ENCODE peak calls at places on chromosome 6, in nine cellular contexts. U is OCI-LY7, B is neural progenitor cell, C is SK-N-SH, A is MM.1S, L is GM23248, H is HCT116, J is GM23338, P is PC-3. S is an unnamed sample. For H3K79me2, the result is how much of the 10 kb centered on the place peaks cover.

GRCh38 chr6:143843689-143844405 is 709 bp downstream of the LTV1 start:
- DNase-seq in U (peak), B (peak), C (peak), A (no peak), L (peak), H (no peak), J (no peak), P (no peak), S (peak)

GRCh38 chr6:108966855-108967755 is 118.9 kb downstream of the ARMC2 start:
- DNase-seq in U (no peak), B (peak), C (peak), A (no peak), L (peak), H (peak), J (peak), P (peak), S (peak)

GRCh38 chr6:164532546-164533362 is 776.7 kb downstream of the C6orf118 start:
- DNase-seq in U (no peak), B (peak), C (peak), A (no peak), L (no peak), H (no peak), J (peak), P (no peak), S (no peak)

GRCh38 chr6:40717411-40718057 is 130.4 kb upstream of the LRFN2 start:
- DNase-seq in U (no peak), B (no peak), C (no peak), A (no peak), L (no peak), H (no peak), J (no peak), P (no peak), S (no peak)

GRCh38 chr6:140485740-140486467 is 1111.5 kb upstream of the CITED2 start:
- DNase-seq in U (no peak), B (no peak), C (no peak), A (no peak), L (peak), H (peak), J (no peak), P (peak), S (peak)

GRCh38 chr6:130906736-130907381 is 79.7 kb downstream of the SMLR1 start:
- DNase-seq in U (no peak), B (no peak), C (no peak), A (no peak), L (peak), H (no peak), J (no peak), P (no peak), S (no peak)

GRCh38 chr6:127471379-127472255 is 12.4 kb upstream of the KIAA0408 start:
- DNase-seq in U (no peak), B (no peak), C (no peak), A (no peak), L (peak), H (no peak), J (no peak), P (peak), S (no peak)

GRCh38 chr6:63999613-64000012 is 364.0 kb downstream of the PHF3 start:
- DNase-seq in U (no peak), B (no peak), C (no peak), A (no peak), L (no peak), H (no peak), J (no peak), P (no peak), S (no peak)

GRCh38 chr6:97187951-97188350 is 95.1 kb downstream of the MMS22L start:
- DNase-seq in U (no peak), B (no peak), C (no peak), A (no peak), L (no peak), H (no peak), J (no peak), P (no peak), S (no peak)

GRCh38 chr6:28802417-28803336 is 121.1 kb downstream of the TRIM27 start:
- DNase-seq in U (no peak), B (no peak), C (no peak), A (peak), L (peak), H (peak), J (peak), P (peak), S (no peak)

GRCh38 chr6:62519574-62519973 is 233.5 kb upstream of the KHDRBS2 start:
- DNase-seq in U (no peak), B (no peak), C (no peak), A (no peak), L (no peak), H (no peak), J (no peak), P (no peak), S (no peak)

GRCh38 chr6:7165002-7165735 is 57.4 kb downstream of the RREB1 start:
- DNase-seq in U (no peak), B (no peak), C (no peak), A (no peak), L (no peak), H (no peak), J (no peak), P (no peak), S (peak)

GRCh38 chr6:34462561-34462971 is 3.3 kb upstream of the PACSIN1 start:
- DNase-seq in U (no peak), B (peak), C (peak), A (no peak), L (peak), H (peak), J (peak), P (peak), S (peak)

GRCh38 chr6:52663120-52663934 is 7.6 kb upstream of the TMEM14A start:
- DNase-seq in U (peak), B (peak), C (peak), A (peak), L (peak), H (peak), J (peak), P (peak), S (peak)

GRCh38 chr6:13462380-13463326 is 24.7 kb downstream of the GFOD1 start:
- DNase-seq in U (peak), B (peak), C (no peak), A (no peak), L (peak), H (no peak), J (peak), P (no peak), S (no peak)

GRCh38 chr6:90569223-90569622 is 17.6 kb downstream of the MAP3K7 start:
- DNase-seq in U (no peak), B (no peak), C (no peak), A (no peak), L (no peak), H (no peak), J (no peak), P (no peak), S (no peak)

GRCh38 chr6:134080171-134080795 is 27.9 kb upstream of the SLC2A12 start:
- DNase-seq in U (no peak), B (no peak), C (no peak), A (peak), L (no peak), H (no peak), J (peak), P (peak), S (no peak)

GRCh38 chr6:3742426-3743344 is 8.8 kb downstream of the PXDC1 start:
- DNase-seq in U (peak), B (peak), C (peak), A (peak), L (peak), H (peak), J (peak), P (peak), S (peak)

GRCh38 chr6:149483849-149484635 is 772 bp downstream of the ZC3H12D start:
- DNase-seq in U (peak), B (no peak), C (no peak), A (no peak), L (no peak), H (no peak), J (no peak), P (no peak), S (no peak)
- H3K4me3 ChIP-seq in U (peak), B (no peak), C (no peak), A (no peak), L (no peak), H (no peak), J (no peak), P (no peak), S (no peak)

GRCh38 chr6:150694889-150695288 is 95.2 kb downstream of the PLEKHG1 start:
- DNase-seq in U (no peak), B (no peak), C (no peak), A (no peak), L (no peak), H (no peak), J (no peak), P (no peak), S (no peak)

GRCh38 chr6:150695652-150696051 is 96.0 kb downstream of the PLEKHG1 start:
- DNase-seq in U (no peak), B (no peak), C (no peak), A (no peak), L (peak), H (no peak), J (no peak), P (peak), S (no peak)

GRCh38 chr6:150697515-150697914 is 97.8 kb downstream of the PLEKHG1 start:
- DNase-seq in U (no peak), B (peak), C (no peak), A (no peak), L (no peak), H (no peak), J (no peak), P (no peak), S (no peak)

GRCh38 chr6:150696156-150696555 is 96.5 kb downstream of the PLEKHG1 start:
- DNase-seq in U (no peak), B (no peak), C (no peak), A (no peak), L (no peak), H (no peak), J (no peak), P (no peak), S (no peak)

GRCh38 chr6:150698421-150698820 is 98.7 kb downstream of the PLEKHG1 start:
- DNase-seq in U (peak), B (no peak), C (no peak), A (no peak), L (no peak), H (no peak), J (no peak), P (no peak), S (no peak)
- H3K79me2 ChIP-seq in U (under half), B (under half), C (under half), A (under half), L (under half), H (under half), J (under half), P (under half), S (under half)

GRCh38 chr6:126076992-126077664 is 90.8 kb downstream of the TRMT11 start:
- DNase-seq in U (no peak), B (no peak), C (no peak), A (no peak), L (no peak), H (no peak), J (no peak), P (no peak), S (peak)
- TF ChIP-seq EZH2phosphoT487 in U (no peak), B (no peak), C (no peak), A (no peak), L (no peak), H (no peak), J (no peak), P (no peak), S (no peak)

DNA sequence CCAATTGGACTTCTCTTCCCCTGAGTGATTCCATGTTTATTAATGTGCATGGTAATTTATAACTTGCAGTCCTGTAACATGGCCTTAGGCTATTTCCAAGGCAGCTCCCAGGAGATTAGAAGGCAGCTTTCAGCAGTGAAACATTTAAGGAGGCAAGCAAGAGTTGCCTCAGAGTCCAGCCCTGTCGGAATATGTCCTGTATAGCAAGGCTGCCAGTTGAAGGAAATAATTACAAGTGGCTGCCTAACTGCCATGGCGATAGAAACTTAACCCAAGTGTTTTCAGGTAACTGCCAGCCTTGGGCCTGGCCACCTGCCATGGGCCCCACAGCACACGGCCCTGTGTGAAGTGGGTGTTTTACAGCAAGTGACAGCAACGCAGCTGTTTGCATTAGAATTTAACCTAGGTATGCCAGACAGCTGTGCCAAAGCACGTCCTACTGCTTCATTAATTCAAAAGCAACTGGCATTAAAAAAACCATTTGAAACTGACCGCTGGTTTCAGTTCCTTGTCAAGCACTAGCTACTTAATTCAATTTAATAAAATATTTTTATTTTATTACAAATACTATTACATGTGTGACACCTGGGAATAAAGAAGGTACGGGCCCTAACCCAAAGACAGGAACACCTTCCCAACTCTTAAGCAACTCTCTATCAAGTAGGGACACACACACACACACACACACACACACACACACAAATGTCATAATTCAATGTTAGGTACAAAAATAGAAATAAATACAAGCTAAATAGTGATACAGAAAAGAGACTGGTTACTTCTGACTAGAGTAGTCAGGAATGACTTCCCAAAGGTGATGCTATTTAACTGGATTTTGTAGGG is 151.8 kb upstream of the HEY2 start:
- DNase-seq in U (peak), B (no peak), C (no peak), A (peak), L (peak), H (no peak), J (no peak), P (no peak), S (no peak)
- H3K4me3 ChIP-seq in U (no peak), B (no peak), C (no peak), A (no peak), L (no peak), H (no peak), J (no peak), P (no peak), S (no peak)

DNA sequence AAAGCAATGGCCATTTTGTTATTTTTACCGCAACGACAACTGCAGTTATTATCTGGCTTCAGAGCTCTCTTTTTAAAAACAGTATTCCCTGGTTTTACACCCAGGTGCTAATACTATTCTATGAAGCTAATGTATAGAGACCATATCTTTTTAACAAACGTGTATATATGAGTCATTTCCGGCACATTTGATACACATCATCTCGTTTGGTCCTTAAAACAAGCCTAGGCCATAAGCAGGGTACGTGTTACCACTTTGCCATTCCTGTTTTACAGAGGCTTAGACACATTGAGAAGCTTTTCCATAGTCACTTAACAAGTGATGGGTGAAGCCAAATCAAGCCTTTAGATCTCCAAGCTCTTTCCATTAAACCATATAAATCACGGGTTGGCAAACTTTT is 5.5 kb downstream of the TRAF3IP2 start:
- DNase-seq in U (no peak), B (no peak), C (no peak), A (no peak), L (no peak), H (no peak), J (no peak), P (no peak), S (no peak)
- H3K79me2 ChIP-seq in U (under half), B (under half), C (under half), A (under half), L (half or more), H (under half), J (under half), P (half or more), S (half or more)

GRCh38 chr6:137882225-137882961 is 15.3 kb downstream of the TNFAIP3 start:
- DNase-seq in U (no peak), B (no peak), C (no peak), A (no peak), L (peak), H (no peak), J (no peak), P (no peak), S (no peak)

GRCh38 chr6:137881522-137881886 is 14.4 kb downstream of the TNFAIP3 start:
- DNase-seq in U (no peak), B (no peak), C (no peak), A (no peak), L (no peak), H (no peak), J (no peak), P (no peak), S (no peak)

GRCh38 chr6:137883400-137883888 is 16.4 kb downstream of the TNFAIP3 start:
- DNase-seq in U (no peak), B (no peak), C (no peak), A (no peak), L (no peak), H (no peak), J (no peak), P (no peak), S (no peak)

GRCh38 chr6:137880633-137881521 is 13.8 kb downstream of the TNFAIP3 start:
- DNase-seq in U (no peak), B (no peak), C (no peak), A (no peak), L (no peak), H (no peak), J (no peak), P (no peak), S (no peak)

DNA sequence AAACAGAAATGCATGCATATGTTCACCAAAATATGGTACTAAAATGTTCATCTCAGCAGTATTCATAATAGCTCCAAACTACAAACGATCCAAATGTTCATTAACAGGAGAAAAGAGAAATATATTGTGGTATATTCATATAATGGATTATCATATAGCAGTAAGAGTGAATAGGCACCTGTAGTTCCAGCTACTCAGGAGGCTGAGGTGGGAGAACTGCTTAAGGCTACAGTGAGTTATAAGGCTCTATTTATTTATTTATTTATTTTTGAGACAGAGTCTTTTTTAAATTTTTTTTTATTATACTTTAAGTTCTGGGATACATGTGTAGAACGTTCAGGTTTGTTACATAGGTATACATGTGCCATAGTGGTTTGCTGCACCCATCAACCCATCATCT is 17.4 kb downstream of the TNFAIP3 start:
- DNase-seq in U (no peak), B (no peak), C (no peak), A (no peak), L (no peak), H (no peak), J (no peak), P (no peak), S (no peak)
- TF ChIP-seq EZH2phosphoT487 in U (no peak), B (no peak), C (no peak), A (no peak), L (no peak), H (no peak), J (no peak), P (no peak), S (no peak)

GRCh38 chr6:160437153-160437552 is 89.0 kb downstream of the SLC22A3 start:
- DNase-seq in U (no peak), B (no peak), C (no peak), A (no peak), L (no peak), H (no peak), J (no peak), P (no peak), S (no peak)
- H3K4me3 ChIP-seq in U (no peak), B (no peak), C (no peak), A (no peak), L (no peak), H (no peak), J (no peak), P (no peak), S (no peak)

DNA sequence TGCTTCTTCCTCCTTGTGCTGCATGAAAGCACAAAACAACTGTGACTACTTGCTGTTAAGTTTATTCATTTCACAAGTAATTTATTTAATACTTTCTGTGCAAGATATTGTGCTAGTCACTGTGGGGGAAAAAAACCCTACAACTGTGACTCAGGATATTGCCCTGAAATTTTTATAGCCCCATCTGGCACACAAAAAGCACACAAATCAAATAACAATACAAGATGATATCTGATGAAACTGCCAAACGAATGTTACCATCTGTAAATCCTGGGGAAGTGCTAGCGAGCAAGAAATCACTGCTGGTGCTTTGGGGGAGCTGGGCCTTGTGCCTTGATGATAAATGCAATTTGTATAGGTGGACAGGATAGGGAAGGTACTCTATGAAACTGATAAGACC is 115.5 kb downstream of the RTN4IP1 start:
- DNase-seq in U (peak), B (no peak), C (peak), A (no peak), L (peak), H (no peak), J (no peak), P (peak), S (no peak)
- H3K79me2 ChIP-seq in U (half or more), B (under half), C (half or more), A (under half), L (under half), H (under half), J (under half), P (half or more), S (under half)

DNA sequence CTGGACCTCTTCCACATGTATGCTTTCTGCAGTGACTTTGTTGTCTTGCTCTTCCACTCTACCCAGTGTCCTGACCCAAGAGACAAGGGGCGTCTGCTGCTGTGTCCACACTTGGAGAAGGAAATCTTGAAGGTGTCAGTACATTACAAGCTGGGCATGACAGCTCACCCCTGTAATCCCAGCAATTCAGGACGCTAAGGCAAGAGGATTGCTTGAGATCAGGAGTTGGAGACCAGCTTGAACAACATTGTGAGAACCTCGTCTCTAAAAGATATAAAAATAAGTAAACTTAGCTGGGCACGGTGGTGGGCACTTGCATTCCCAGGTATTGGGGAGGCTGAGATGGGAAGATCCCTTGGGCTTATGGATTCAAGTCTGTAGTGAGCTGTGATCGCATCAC is 5.8 kb upstream of the HLA-B start:
- DNase-seq in U (no peak), B (no peak), C (no peak), A (no peak), L (no peak), H (no peak), J (no peak), P (no peak), S (no peak)
- TF ChIP-seq EZH2phosphoT487 in U (no peak), B (no peak), C (no peak), A (no peak), L (no peak), H (no peak), J (no peak), P (no peak), S (no peak)